ENCODE peak calls at places on chromosomes 13 and 19, in four cellular contexts. I is K562, R is IMR-90, U is body of pancreas. B is an unnamed sample.

GRCh38 chr13:110874508-110874960 is 40.3 kb downstream of the ANKRD10 start:
- DNase-seq in I (peak; percentile 90), R (peak; percentile 46), U (peak; percentile 85), B (peak; percentile 97)

GRCh38 chr13:40613192-40613818 is 53.1 kb downstream of the FOXO1 start:
- DNase-seq in I (no peak), R (no peak), U (peak; percentile 47), B (no peak)

GRCh38 chr13:20495087-20496023 is 30.3 kb downstream of the CRYL1 start:
- DNase-seq in I (peak; percentile 57), R (peak; percentile 72), U (peak; percentile 73), B (peak; percentile 15)

GRCh38 chr19:40671404-40671803 is 19.0 kb downstream of the NUMBL start:
- DNase-seq in I (no peak), R (no peak), U (no peak), B (no peak)

GRCh38 chr13:113429608-113429985 is 23.7 kb downstream of the ADPRHL1 start:
- DNase-seq in I (no peak), R (no peak), U (no peak), B (no peak)

GRCh38 chr19:32924200-32924599 is 47.6 kb downstream of the CEP89 start:
- DNase-seq in I (no peak), R (peak; percentile 59), U (no peak), B (no peak)

GRCh38 chr19:3690551-3691371 is 9.5 kb downstream of the PIP5K1C start:
- DNase-seq in I (no peak), R (no peak), U (no peak), B (no peak)

GRCh38 chr19:35946203-35946602 is 10.0 kb downstream of the LRFN3 start:
- DNase-seq in I (no peak), R (no peak), U (no peak), B (no peak)

GRCh38 chr13:113903912-113904311 is 40.0 kb upstream of the GAS6 start:
- DNase-seq in I (no peak), R (no peak), U (no peak), B (no peak)

GRCh38 chr19:33638167-33639033 is 16.6 kb downstream of the CHST8 start:
- DNase-seq in I (no peak), R (no peak), U (no peak), B (no peak)

GRCh38 chr19:46118136-46118535 is 6.4 kb downstream of the IGFL3 start:
- DNase-seq in I (no peak), R (no peak), U (no peak), B (no peak)

GRCh38 chr13:112757759-112758086 is 67.9 kb downstream of the ATP11A start:
- DNase-seq in I (no peak), R (no peak), U (no peak), B (no peak)

GRCh38 chr13:77480071-77480470 is 55.4 kb upstream of the SCEL start:
- DNase-seq in I (no peak), R (no peak), U (no peak), B (no peak)

GRCh38 chr19:22422220-22422619 is at the start of gene ZNF98:
- DNase-seq in I (no peak), R (no peak), U (peak; percentile 63), B (no peak)

GRCh38 chr19:31233288-31233687 is 115.9 kb downstream of the TSHZ3 start:
- DNase-seq in I (no peak), R (no peak), U (no peak), B (no peak)

GRCh38 chr13:77981191-77981925 is 62.7 kb upstream of the EDNRB start:
- DNase-seq in I (no peak), R (peak; percentile 13), U (no peak), B (no peak)

GRCh38 chr13:63198076-63198475 is 1782.4 kb upstream of the PCDH20 start:
- DNase-seq in I (no peak), R (peak; percentile 45), U (no peak), B (no peak)

GRCh38 chr13:112069063-112069726 is 2.2 kb downstream of the SOX1 start:
- DNase-seq in I (no peak), R (no peak), U (no peak), B (no peak)

GRCh38 chr13:96243371-96243770 is 153.5 kb downstream of the HS6ST3 start:
- DNase-seq in I (no peak), R (no peak), U (no peak), B (no peak)

GRCh38 chr13:79096099-79096498 is 310.0 kb downstream of the RBM26 start:
- DNase-seq in I (no peak), R (no peak), U (no peak), B (no peak)

GRCh38 chr19:401836-402535 is 7.0 kb downstream of the C2CD4C start:
- DNase-seq in I (no peak), R (no peak), U (no peak), B (no peak)

GRCh38 chr19:38046254-38047047 is 139.4 kb downstream of the SIPA1L3 start:
- DNase-seq in I (no peak), R (no peak), U (no peak), B (no peak)

GRCh38 chr13:76038920-76039716 is 403.0 kb downstream of the LMO7 start:
- DNase-seq in I (no peak), R (no peak), U (no peak), B (no peak)

GRCh38 chr19:3783660-3784584 is 2.3 kb downstream of the MATK start:
- DNase-seq in I (peak; percentile 48), R (no peak), U (no peak), B (no peak)

GRCh38 chr13:39035799-39036198 is 2.1 kb downstream of the PROSER1 start:
- DNase-seq in I (peak; percentile 3), R (no peak), U (no peak), B (no peak)

GRCh38 chr13:29621401-29621800 is 25.9 kb upstream of the SLC7A1 start:
- DNase-seq in I (no peak), R (peak; percentile 68), U (no peak), B (no peak)

GRCh38 chr13:35164324-35164932 is 222.4 kb downstream of the NBEA start:
- DNase-seq in I (peak; percentile 12), R (peak; percentile 27), U (no peak), B (no peak)

GRCh38 chr19:35585844-35586243 is at the start of gene PMIS2:
- DNase-seq in I (peak; percentile 75), R (no peak), U (no peak), B (no peak)

GRCh38 chr13:31049833-31050232 is 111.9 kb downstream of the HSPH1 start:
- DNase-seq in I (no peak), R (no peak), U (no peak), B (no peak)

GRCh38 chr13:38090913-38091312 is 221.3 kb upstream of the TRPC4 start:
- DNase-seq in I (peak; percentile 1), R (no peak), U (no peak), B (no peak)

GRCh38 chr19:49129238-49129583 is 9.9 kb downstream of the PPFIA3 start:
- DNase-seq in I (peak; percentile 95), R (no peak), U (no peak), B (no peak)

GRCh38 chr13:50713849-50714248 is 129.6 kb downstream of the DLEU7 start:
- DNase-seq in I (no peak), R (peak; percentile 59), U (no peak), B (peak; percentile 6)

GRCh38 chr13:93505104-93505952 is 278.7 kb downstream of the GPC6 start:
- DNase-seq in I (no peak), R (peak; percentile 72), U (no peak), B (no peak)

GRCh38 chr19:13164370-13165090 is 14.3 kb downstream of the IER2 start:
- DNase-seq in I (peak; percentile 76), R (peak; percentile 61), U (peak; percentile 56), B (no peak)

GRCh38 chr19:13160557-13160956 is 10.3 kb downstream of the IER2 start:
- DNase-seq in I (no peak), R (peak; percentile 66), U (peak; percentile 36), B (no peak)

GRCh38 chr19:13163609-13164364 is 13.6 kb downstream of the IER2 start:
- DNase-seq in I (peak; percentile 92), R (peak; percentile 83), U (peak; percentile 86), B (peak; percentile 68)

GRCh38 chr19:13165091-13165997 is 15.1 kb downstream of the IER2 start:
- DNase-seq in I (peak; percentile 28), R (no peak), U (no peak), B (no peak)

DNA sequence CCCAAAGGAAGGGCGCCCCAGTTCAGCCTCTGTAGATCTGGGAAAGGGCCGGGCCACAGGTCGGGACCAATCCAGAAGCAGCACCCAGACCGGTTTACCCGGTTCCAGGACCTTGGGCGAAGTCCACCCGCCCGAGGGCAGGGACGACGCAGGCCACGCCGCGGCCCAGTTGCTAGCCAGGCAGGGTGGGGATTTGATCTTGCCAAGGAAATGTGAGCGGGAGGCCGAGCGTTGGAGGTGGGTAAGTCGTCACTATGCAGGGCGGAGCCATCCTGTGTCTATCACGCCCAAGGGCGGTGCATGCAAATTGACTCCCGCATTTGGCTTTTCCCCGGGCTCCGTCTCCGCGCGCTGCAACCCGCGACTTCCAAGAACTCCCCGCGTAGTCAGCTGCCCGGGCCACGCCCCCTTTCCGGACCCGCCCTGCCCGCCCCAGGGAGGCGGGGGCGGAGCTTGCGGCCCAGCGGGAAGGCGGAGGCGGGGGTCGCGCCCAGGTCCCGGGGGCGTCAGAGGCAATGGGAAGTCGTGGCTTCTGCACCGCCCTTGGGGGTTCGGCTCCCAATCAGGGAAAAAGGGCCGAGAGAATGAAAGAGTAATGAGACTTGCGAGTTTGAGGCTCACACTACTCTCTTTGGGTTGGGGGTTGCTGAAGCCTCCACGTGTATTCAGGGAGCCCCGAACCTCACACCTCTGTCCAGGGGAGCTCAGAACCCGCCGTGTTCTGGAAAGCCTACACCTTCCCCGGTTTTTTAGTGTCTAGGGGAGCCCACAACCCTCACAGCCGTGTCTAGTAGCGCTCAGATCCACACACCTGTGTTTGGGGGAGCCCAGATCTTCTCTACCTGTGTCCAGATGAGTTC is 12.8 kb downstream of the IER2 start:
- DNase-seq in I (peak; percentile 99), R (peak; percentile 97), U (peak; percentile 100), B (peak; percentile 67)
- TF ChIP-seq POLR2A in I (peak; percentile 85), R (peak; percentile 21), U (no peak), B (peak; percentile 73)

DNA sequence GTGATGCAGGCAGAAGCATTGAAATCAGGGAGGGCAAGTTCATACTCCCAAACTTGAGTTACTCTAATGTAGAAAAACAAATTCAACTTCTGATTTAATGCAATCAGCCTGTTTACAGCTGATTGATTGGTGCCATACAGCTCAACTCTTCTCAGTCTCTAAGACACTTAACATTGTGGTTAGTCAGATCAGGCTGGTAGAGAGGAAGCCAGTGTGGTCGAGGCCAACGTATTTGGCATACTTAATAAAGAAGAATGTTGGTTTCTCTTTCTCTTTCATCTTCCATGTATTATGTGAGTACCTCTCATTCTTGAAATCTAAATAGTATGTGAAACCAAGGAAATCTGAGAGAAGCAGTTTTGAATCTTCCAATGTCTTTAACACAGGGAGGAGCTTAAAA is 255.0 kb upstream of the SLITRK1 start:
- DNase-seq in I (no peak), R (no peak), U (no peak), B (no peak)
- TF ChIP-seq POLR2A in I (no peak), R (no peak), U (no peak), B (no peak)

GRCh38 chr19:42217522-42218442 is at the start of gene DEDD2:
- DNase-seq in I (peak; percentile 99), R (peak; percentile 99), U (peak; percentile 99), B (peak; percentile 99)
- TF ChIP-seq POLR2A in I (peak; percentile 76), R (peak; percentile 79), U (peak; percentile 92), B (peak; percentile 75)

GRCh38 chr19:19510432-19510831 is 4.9 kb downstream of the TSSK6 start:
- DNase-seq in I (no peak), R (no peak), U (no peak), B (no peak)

GRCh38 chr19:19505669-19506326 is 9.6 kb downstream of the TSSK6 start:
- DNase-seq in I (no peak), R (no peak), U (no peak), B (no peak)

GRCh38 chr19:19506592-19506991 is 8.8 kb downstream of the TSSK6 start:
- DNase-seq in I (no peak), R (no peak), U (no peak), B (no peak)

GRCh38 chr19:19507354-19507753 is 8.0 kb downstream of the TSSK6 start:
- DNase-seq in I (no peak), R (no peak), U (no peak), B (no peak)

GRCh38 chr19:19508217-19508616 is 7.1 kb downstream of the TSSK6 start:
- DNase-seq in I (no peak), R (no peak), U (no peak), B (no peak)
- TF ChIP-seq POLR2A in I (peak; percentile 52), R (no peak), U (no peak), B (no peak)

B was measured in H54.